ENCODE peak calls at places on chromosomes 5 and 9, in six cellular contexts. One of them, this sample, is unnamed.

GRCh38 chr9:138053321-138053868 is 175.8 kb downstream of the CACNA1B start:
- DNase-seq in GM23248: no peak
- DNase-seq in DND-41: peak; percentile 7
- DNase-seq in HCT116: peak; percentile 22
- DNase-seq in neural progenitor cell: no peak
- DNase-seq in astrocyte: no peak
- DNase-seq in this sample: no peak

GRCh38 chr5:103402861-103403260 is 144.3 kb downstream of the MACIR start:
- DNase-seq in GM23248: no peak
- DNase-seq in neural progenitor cell: no peak
- DNase-seq in DND-41: no peak
- DNase-seq in astrocyte: no peak
- DNase-seq in HCT116: no peak
- DNase-seq in this sample: no peak

GRCh38 chr9:116274293-116274692 is 120.7 kb downstream of the PAPPA start:
- DNase-seq in DND-41: no peak
- DNase-seq in HCT116: no peak
- DNase-seq in neural progenitor cell: no peak
- DNase-seq in GM23248: peak; percentile 75
- DNase-seq in astrocyte: peak; percentile 88
- DNase-seq in this sample: no peak

GRCh38 chr5:173494446-173494845 is 122.0 kb downstream of the BOD1 start:
- DNase-seq in DND-41: no peak
- DNase-seq in neural progenitor cell: no peak
- DNase-seq in HCT116: no peak
- DNase-seq in GM23248: no peak
- DNase-seq in astrocyte: no peak
- DNase-seq in this sample: no peak

GRCh38 chr5:132001647-132002561 is 9.6 kb downstream of the ACSL6 start:
- DNase-seq in HCT116: peak; percentile 47
- DNase-seq in astrocyte: peak; percentile 27
- DNase-seq in DND-41: no peak
- DNase-seq in neural progenitor cell: peak; percentile 38
- DNase-seq in GM23248: peak; percentile 48
- DNase-seq in this sample: peak; percentile 29

GRCh38 chr5:116577064-116577788 is 2.6 kb upstream of the SEMA6A start:
- DNase-seq in DND-41: peak; percentile 12
- DNase-seq in astrocyte: no peak
- DNase-seq in GM23248: no peak
- DNase-seq in HCT116: no peak
- DNase-seq in neural progenitor cell: peak; percentile 23
- DNase-seq in this sample: no peak

GRCh38 chr9:111622626-111623025 is 8.5 kb upstream of the DNAJC25 start:
- DNase-seq in HCT116: no peak
- DNase-seq in DND-41: no peak
- DNase-seq in GM23248: peak; percentile 87
- DNase-seq in neural progenitor cell: no peak
- DNase-seq in astrocyte: peak; percentile 52
- DNase-seq in this sample: no peak

GRCh38 chr5:175464414-175465233 is 13.7 kb upstream of the SFXN1 start:
- DNase-seq in DND-41: peak; percentile 72
- DNase-seq in GM23248: peak; percentile 59
- DNase-seq in neural progenitor cell: peak; percentile 68
- DNase-seq in astrocyte: no peak
- DNase-seq in HCT116: peak; percentile 41
- DNase-seq in this sample: peak; percentile 73

GRCh38 chr9:81969971-81970370 is 18.6 kb upstream of the SPATA31D1 start:
- DNase-seq in GM23248: peak; percentile 33
- DNase-seq in DND-41: no peak
- DNase-seq in astrocyte: peak; percentile 37
- DNase-seq in HCT116: no peak
- DNase-seq in neural progenitor cell: no peak
- DNase-seq in this sample: no peak

GRCh38 chr9:105881654-105882349 is 187.5 kb downstream of the TMEM38B start:
- DNase-seq in GM23248: peak; percentile 61
- DNase-seq in HCT116: peak; percentile 51
- DNase-seq in neural progenitor cell: peak; percentile 81
- DNase-seq in astrocyte: peak; percentile 16
- DNase-seq in DND-41: peak; percentile 67
- DNase-seq in this sample: peak; percentile 81

GRCh38 chr9:136545065-136545965 is 533 bp downstream of the NOTCH1 start:
- DNase-seq in HCT116: no peak
- DNase-seq in astrocyte: no peak
- DNase-seq in GM23248: peak; percentile 58
- DNase-seq in neural progenitor cell: peak; percentile 55
- DNase-seq in DND-41: peak; percentile 48
- DNase-seq in this sample: peak; percentile 51

GRCh38 chr9:129459550-129460322 is 161.2 kb downstream of the C9orf50 start:
- DNase-seq in neural progenitor cell: no peak
- DNase-seq in HCT116: no peak
- DNase-seq in DND-41: no peak
- DNase-seq in GM23248: peak; percentile 35
- DNase-seq in astrocyte: no peak
- DNase-seq in this sample: no peak

GRCh38 chr5:28580616-28581015 is 1542.2 kb upstream of the CDH9 start:
- DNase-seq in HCT116: no peak
- DNase-seq in DND-41: no peak
- DNase-seq in GM23248: no peak
- DNase-seq in astrocyte: peak; percentile 80
- DNase-seq in neural progenitor cell: no peak
- DNase-seq in this sample: no peak

GRCh38 chr5:151706906-151707305 is 20.2 kb upstream of the SPARC start:
- DNase-seq in HCT116: no peak
- DNase-seq in GM23248: peak; percentile 72
- DNase-seq in DND-41: no peak
- DNase-seq in astrocyte: peak; percentile 72
- DNase-seq in neural progenitor cell: no peak
- DNase-seq in this sample: no peak

GRCh38 chr5:179124853-179125788 is 64.9 kb downstream of the ZNF354C start:
- DNase-seq in DND-41: no peak
- DNase-seq in astrocyte: no peak
- DNase-seq in GM23248: no peak
- DNase-seq in neural progenitor cell: no peak
- DNase-seq in HCT116: no peak
- DNase-seq in this sample: no peak

GRCh38 chr5:167488371-167488770 is 803.1 kb upstream of the WWC1 start:
- DNase-seq in astrocyte: peak; percentile 69
- DNase-seq in neural progenitor cell: no peak
- DNase-seq in GM23248: no peak
- DNase-seq in HCT116: no peak
- DNase-seq in DND-41: no peak
- DNase-seq in this sample: no peak

GRCh38 chr9:79256691-79257213 is 315.0 kb upstream of the TLE4 start:
- DNase-seq in GM23248: peak; percentile 55
- DNase-seq in HCT116: no peak
- DNase-seq in astrocyte: peak; percentile 99
- DNase-seq in neural progenitor cell: peak; percentile 82
- DNase-seq in DND-41: no peak
- DNase-seq in this sample: peak; percentile 34

GRCh38 chr9:68575821-68576220 is 35.1 kb upstream of the TMEM252 start:
- DNase-seq in HCT116: no peak
- DNase-seq in GM23248: no peak
- DNase-seq in astrocyte: no peak
- DNase-seq in DND-41: no peak
- DNase-seq in neural progenitor cell: no peak
- DNase-seq in this sample: no peak

GRCh38 chr5:84724683-84725082 is 340.0 kb upstream of the EDIL3 start:
- DNase-seq in DND-41: no peak
- DNase-seq in astrocyte: peak; percentile 79
- DNase-seq in GM23248: peak; percentile 0
- DNase-seq in HCT116: no peak
- DNase-seq in neural progenitor cell: no peak
- DNase-seq in this sample: no peak

GRCh38 chr5:167849874-167850273 is 441.6 kb upstream of the WWC1 start:
- DNase-seq in neural progenitor cell: no peak
- DNase-seq in DND-41: no peak
- DNase-seq in HCT116: no peak
- DNase-seq in GM23248: no peak
- DNase-seq in astrocyte: no peak
- DNase-seq in this sample: no peak

GRCh38 chr9:90838098-90838497 is 36.5 kb downstream of the SYK start:
- DNase-seq in GM23248: peak; percentile 7
- DNase-seq in neural progenitor cell: no peak
- DNase-seq in astrocyte: no peak
- DNase-seq in HCT116: no peak
- DNase-seq in DND-41: no peak
- DNase-seq in this sample: no peak

GRCh38 chr5:57986746-57987145 is 473.1 kb downstream of the PLK2 start:
- DNase-seq in DND-41: no peak
- DNase-seq in neural progenitor cell: no peak
- DNase-seq in astrocyte: peak; percentile 65
- DNase-seq in HCT116: no peak
- DNase-seq in GM23248: peak; percentile 63
- DNase-seq in this sample: peak; percentile 5

GRCh38 chr5:78543916-78544315 is 104.7 kb downstream of the LHFPL2 start:
- DNase-seq in astrocyte: no peak
- DNase-seq in neural progenitor cell: no peak
- DNase-seq in GM23248: no peak
- DNase-seq in DND-41: no peak
- DNase-seq in HCT116: no peak
- DNase-seq in this sample: no peak

GRCh38 chr5:78543292-78543691 is 105.3 kb downstream of the LHFPL2 start:
- DNase-seq in neural progenitor cell: no peak
- DNase-seq in astrocyte: no peak
- DNase-seq in GM23248: no peak
- DNase-seq in DND-41: no peak
- DNase-seq in HCT116: no peak
- DNase-seq in this sample: no peak

GRCh38 chr5:78542321-78542840 is 106.2 kb downstream of the LHFPL2 start:
- DNase-seq in DND-41: no peak
- DNase-seq in astrocyte: no peak
- DNase-seq in neural progenitor cell: peak; percentile 45
- DNase-seq in HCT116: no peak
- DNase-seq in GM23248: no peak
- DNase-seq in this sample: no peak

GRCh38 chr5:78540335-78541057 is 108.1 kb downstream of the LHFPL2 start:
- DNase-seq in neural progenitor cell: peak; percentile 49
- DNase-seq in astrocyte: no peak
- DNase-seq in HCT116: no peak
- DNase-seq in GM23248: no peak
- DNase-seq in DND-41: no peak
- DNase-seq in this sample: no peak

DNA sequence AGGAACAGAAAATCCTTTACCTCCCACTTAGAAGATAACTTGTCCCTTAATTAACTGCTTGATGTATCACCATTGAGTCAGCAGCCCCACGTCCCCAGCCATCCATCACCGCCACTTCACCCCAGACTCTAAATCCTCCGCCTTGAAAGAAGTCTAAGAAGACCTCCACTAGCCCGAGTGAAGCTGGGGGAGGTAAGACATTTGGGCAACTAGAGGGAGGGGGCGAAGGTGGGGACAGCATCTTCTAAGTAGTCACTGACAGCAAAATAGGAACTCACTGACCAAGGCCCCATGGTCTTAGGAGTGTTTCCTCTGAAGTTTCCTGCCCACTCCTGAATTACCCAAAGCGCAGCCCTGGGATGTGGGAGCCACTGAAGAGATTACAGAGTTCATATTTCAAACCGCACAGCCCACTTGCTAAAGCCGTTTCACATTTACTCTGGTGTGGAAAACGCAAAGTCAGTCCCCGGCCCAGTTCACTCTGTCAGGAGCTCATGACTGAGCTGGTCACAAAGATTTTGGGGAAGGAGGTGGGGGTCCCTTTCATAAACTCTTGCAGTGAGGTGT is 107.4 kb downstream of the LHFPL2 start:
- DNase-seq in neural progenitor cell: no peak
- DNase-seq in HCT116: no peak
- DNase-seq in GM23248: no peak
- DNase-seq in DND-41: no peak
- DNase-seq in astrocyte: peak; percentile 54
- DNase-seq in this sample: no peak
- H2AFZ ChIP-seq in neural progenitor cell: no peak overlapping the region
- H2AFZ ChIP-seq in HCT116: no peak overlapping the region
- H2AFZ ChIP-seq in GM23248: no peak overlapping the region
- H2AFZ ChIP-seq in DND-41: no peak overlapping the region
- H2AFZ ChIP-seq in astrocyte: no peak overlapping the region
- H2AFZ ChIP-seq in this sample: no peak overlapping the region

GRCh38 chr5:3594514-3595101 is 1.0 kb upstream of the IRX1 start:
- DNase-seq in GM23248: peak; percentile 78
- DNase-seq in HCT116: no peak
- DNase-seq in astrocyte: peak; percentile 49
- DNase-seq in neural progenitor cell: peak; percentile 79
- DNase-seq in DND-41: no peak
- DNase-seq in this sample: peak; percentile 51
- TF ChIP-seq EZH2 in GM23248: no peak
- TF ChIP-seq EZH2 in HCT116: no peak
- TF ChIP-seq EZH2 in astrocyte: peak; percentile 50
- TF ChIP-seq EZH2 in neural progenitor cell: peak; percentile 93
- TF ChIP-seq EZH2 in DND-41: no peak
- TF ChIP-seq EZH2 in this sample: peak; percentile 86

GRCh38 chr5:111017731-111018130 is 53.8 kb upstream of the TSLP start:
- DNase-seq in HCT116: no peak
- DNase-seq in astrocyte: peak; percentile 2
- DNase-seq in neural progenitor cell: no peak
- DNase-seq in DND-41: no peak
- DNase-seq in GM23248: peak; percentile 3
- DNase-seq in this sample: no peak

GRCh38 chr5:111022301-111022700 is 49.2 kb upstream of the TSLP start:
- DNase-seq in neural progenitor cell: no peak
- DNase-seq in HCT116: no peak
- DNase-seq in DND-41: no peak
- DNase-seq in astrocyte: no peak
- DNase-seq in GM23248: no peak
- DNase-seq in this sample: no peak

GRCh38 chr5:111013011-111013410 is 58.5 kb upstream of the TSLP start:
- DNase-seq in GM23248: peak; percentile 2
- DNase-seq in astrocyte: peak; percentile 2
- DNase-seq in DND-41: no peak
- DNase-seq in neural progenitor cell: no peak
- DNase-seq in HCT116: no peak
- DNase-seq in this sample: no peak

GRCh38 chr5:111016801-111017200 is 54.7 kb upstream of the TSLP start:
- DNase-seq in neural progenitor cell: no peak
- DNase-seq in GM23248: no peak
- DNase-seq in astrocyte: peak; percentile 47
- DNase-seq in HCT116: no peak
- DNase-seq in DND-41: no peak
- DNase-seq in this sample: no peak
- H2AFZ ChIP-seq in neural progenitor cell: no peak overlapping the region
- H2AFZ ChIP-seq in GM23248: no peak overlapping the region
- H2AFZ ChIP-seq in astrocyte: no peak overlapping the region
- H2AFZ ChIP-seq in HCT116: no peak overlapping the region
- H2AFZ ChIP-seq in DND-41: no peak overlapping the region
- H2AFZ ChIP-seq in this sample: no peak overlapping the region

DNA sequence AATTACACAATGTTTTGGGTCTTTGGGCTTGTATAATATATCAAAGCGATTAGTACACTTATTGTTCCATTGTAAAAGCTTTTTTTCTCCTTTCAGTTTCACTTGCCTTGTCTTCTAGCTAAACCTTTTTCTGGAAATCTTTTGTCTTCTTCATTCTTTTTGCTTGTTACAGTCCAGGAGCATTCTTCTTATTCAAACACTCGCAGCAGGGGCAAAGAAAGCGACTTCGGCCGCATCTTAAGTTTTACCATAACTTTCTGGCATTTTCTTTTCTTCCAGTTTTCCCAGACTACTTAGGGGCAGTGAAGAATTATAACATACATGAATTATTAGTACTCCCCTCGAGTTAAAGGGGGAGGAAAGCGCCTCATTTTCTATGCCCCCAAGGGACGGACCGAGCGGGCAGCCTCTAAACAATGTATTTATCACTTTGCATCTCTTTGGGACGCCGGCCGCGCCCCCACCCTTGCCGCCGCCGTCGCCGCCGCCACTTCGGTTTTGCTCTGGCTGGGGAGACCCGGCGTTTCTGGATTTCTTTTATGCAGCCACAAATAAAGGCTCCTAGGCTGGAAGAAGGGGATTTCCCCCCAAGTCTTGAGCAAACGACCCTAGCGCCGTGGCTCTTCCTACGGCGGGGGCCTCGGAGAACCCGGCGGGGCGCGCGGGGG is 7.5 kb upstream of the NEUROG1 start:
- DNase-seq in GM23248: no peak
- DNase-seq in astrocyte: no peak
- DNase-seq in DND-41: no peak
- DNase-seq in HCT116: no peak
- DNase-seq in neural progenitor cell: peak; percentile 78
- DNase-seq in this sample: no peak
- TF ChIP-seq EZH2 in GM23248: peak; percentile 95
- TF ChIP-seq EZH2 in astrocyte: no peak
- TF ChIP-seq EZH2 in DND-41: no peak
- TF ChIP-seq EZH2 in HCT116: no peak
- TF ChIP-seq EZH2 in neural progenitor cell: peak; percentile 76
- TF ChIP-seq EZH2 in this sample: peak; percentile 95